ENCODE peak calls at places on chromosomes 5 and 9, in five cellular contexts. S is body of pancreas; B is Karpas-422; Y is vagina; I is CD8-positive, alpha-beta T cell. G is an unnamed sample.
A peak's percentile ranks its signal among the peaks of the same experiment; 100 is the strongest.

GRCh38 chr5:78889759-78890158 is 95.4 kb downstream of the ARSB start:
- DNase-seq in S (no peak), B (no peak), Y (no peak), I (no peak), G (no peak)

GRCh38 chr5:130282044-130282443 is 377.8 kb downstream of the CHSY3 start:
- DNase-seq in S (no peak), B (no peak), Y (no peak), I (no peak), G (no peak)

GRCh38 chr5:165497707-165498106 is 1992.3 kb downstream of the MAT2B start:
- DNase-seq in S (no peak), B (peak; percentile 57), Y (no peak), I (no peak), G (no peak)

GRCh38 chr9:94948567-94949235 is 222.2 kb downstream of the AOPEP start:
- DNase-seq in S (no peak), B (no peak), Y (no peak), I (no peak), G (no peak)

GRCh38 chr9:1102010-1102712 is 52.0 kb downstream of the DMRT2 start:
- DNase-seq in S (no peak), B (peak; percentile 44), Y (no peak), I (no peak), G (no peak)

GRCh38 chr9:133188006-133188842 is 20.8 kb downstream of the OBP2B start:
- DNase-seq in S (no peak), B (peak; percentile 77), Y (no peak), I (no peak), G (no peak)

GRCh38 chr5:54516051-54516645 is 1.4 kb upstream of the SNX18 start:
- DNase-seq in S (no peak), B (no peak), Y (no peak), I (no peak), G (no peak)

GRCh38 chr5:125199968-125200841 is 453.8 kb upstream of the ZNF608 start:
- DNase-seq in S (peak; percentile 17), B (no peak), Y (no peak), I (no peak), G (peak; percentile 29)

GRCh38 chr5:8857051-8857450 is 688.8 kb downstream of the SEMA5A start:
- DNase-seq in S (no peak), B (no peak), Y (no peak), I (no peak), G (no peak)

GRCh38 chr5:71937906-71938698 is 169.2 kb upstream of the MAP1B start:
- DNase-seq in S (no peak), B (no peak), Y (no peak), I (no peak), G (no peak)

DNA sequence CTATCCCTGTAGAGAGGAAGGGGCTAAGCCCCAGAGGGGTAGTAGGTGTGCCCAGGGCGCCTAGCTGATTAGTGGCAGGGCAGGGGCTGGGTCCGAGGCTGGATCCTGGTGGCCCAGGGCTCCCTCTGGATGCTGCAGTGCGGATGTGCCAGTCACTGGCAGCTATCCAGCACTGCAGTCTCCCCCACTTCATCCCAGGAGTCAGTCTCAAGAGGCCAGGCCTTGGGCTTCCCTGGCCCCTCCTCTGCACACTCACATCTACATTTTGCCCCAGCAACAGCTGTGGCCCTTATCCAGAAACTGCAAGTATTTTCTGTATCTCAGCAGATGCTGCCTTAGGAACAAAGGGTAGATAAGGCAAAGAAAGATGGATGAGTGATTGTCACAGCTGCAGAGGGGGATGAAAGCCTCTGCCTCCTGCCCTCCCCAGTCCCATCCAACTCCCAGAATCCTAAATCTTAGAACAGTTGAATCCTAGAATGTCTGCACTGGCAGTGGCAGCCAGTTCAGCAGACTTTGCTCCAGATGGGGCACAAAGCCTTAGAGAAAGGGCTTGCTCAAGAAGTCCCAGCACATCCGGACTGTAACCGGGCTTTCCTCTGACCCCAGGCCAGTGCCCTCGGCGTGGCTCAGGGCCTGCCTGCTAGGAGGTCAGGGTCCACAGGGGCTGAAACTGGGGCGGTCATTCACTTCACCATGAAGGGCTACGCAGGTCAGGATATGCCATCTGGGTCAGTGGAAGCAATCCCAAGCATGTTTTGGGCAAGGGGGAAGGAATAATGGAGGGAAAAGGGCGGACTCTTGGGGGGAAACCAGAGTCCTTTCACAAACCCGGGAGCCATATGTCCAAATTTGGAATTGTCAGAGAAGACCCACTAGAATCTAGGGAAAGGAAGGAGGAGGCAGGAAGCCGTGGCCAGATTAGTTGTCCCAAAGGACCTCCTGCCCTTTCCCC is 1.5 kb downstream of the ANXA6 start:
- DNase-seq in S (peak; percentile 35), B (no peak), Y (no peak), I (no peak), G (no peak)
- H3K27ac ChIP-seq in S (peak overlapping the region; percentile 59), B (peak overlapping the region; percentile 95), Y (peak overlapping the region; percentile 90), I (peak overlapping the region; percentile 68), G (peak overlapping the region; percentile 94)

GRCh38 chr5:73913971-73914370 is 288.0 kb downstream of the ARHGEF28 start:
- DNase-seq in S (no peak), B (no peak), Y (no peak), I (no peak), G (no peak)
- H3K4me1 ChIP-seq in S (peaks cover 19% of the 10 kb centered on the region), B (no peaks in the 10 kb centered on the region), Y (peaks cover 7% of the 10 kb centered on the region), I (no peaks in the 10 kb centered on the region), G (peaks cover 18% of the 10 kb centered on the region)

DNA sequence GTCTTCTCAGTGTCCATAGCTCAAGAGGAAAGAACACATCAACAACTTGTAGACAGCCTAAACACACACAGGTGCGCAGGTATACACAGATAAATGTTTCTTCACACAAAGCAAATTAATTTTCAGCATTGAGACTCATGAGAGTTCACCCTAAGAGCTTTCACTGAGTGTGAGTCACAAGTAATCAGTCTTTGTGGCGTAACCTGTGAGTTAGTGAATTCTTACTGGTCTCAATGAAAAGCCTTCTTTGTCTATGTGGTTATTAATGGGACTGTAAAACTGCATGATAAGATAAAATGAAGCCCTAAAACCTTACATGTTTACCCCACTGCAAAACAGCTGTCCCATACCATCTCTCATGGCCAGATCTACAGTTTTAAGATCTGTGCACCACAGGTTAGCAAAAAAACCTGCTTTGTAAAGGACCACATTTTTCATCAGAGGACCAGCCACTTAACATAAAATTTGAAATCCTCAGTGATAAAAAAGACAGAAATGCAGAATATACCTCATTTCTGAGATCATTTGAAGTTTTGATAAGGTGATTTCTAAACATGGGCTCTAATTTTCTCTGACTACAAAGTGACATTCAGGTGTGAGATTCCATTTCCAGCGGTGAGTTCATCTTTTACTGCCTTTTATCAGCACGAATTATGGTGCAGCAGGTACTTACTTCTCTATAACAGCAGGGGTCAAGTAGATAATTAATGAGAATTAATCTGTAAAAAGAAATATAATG is 335.8 kb upstream of the PIK3R1 start:
- DNase-seq in S (no peak), B (no peak), Y (no peak), I (no peak), G (no peak)
- H3K27ac ChIP-seq in S (peak overlapping the region; percentile 30), B (no peak overlapping the region), Y (peak overlapping the region; percentile 43), I (no peak overlapping the region), G (no peak overlapping the region)

DNA sequence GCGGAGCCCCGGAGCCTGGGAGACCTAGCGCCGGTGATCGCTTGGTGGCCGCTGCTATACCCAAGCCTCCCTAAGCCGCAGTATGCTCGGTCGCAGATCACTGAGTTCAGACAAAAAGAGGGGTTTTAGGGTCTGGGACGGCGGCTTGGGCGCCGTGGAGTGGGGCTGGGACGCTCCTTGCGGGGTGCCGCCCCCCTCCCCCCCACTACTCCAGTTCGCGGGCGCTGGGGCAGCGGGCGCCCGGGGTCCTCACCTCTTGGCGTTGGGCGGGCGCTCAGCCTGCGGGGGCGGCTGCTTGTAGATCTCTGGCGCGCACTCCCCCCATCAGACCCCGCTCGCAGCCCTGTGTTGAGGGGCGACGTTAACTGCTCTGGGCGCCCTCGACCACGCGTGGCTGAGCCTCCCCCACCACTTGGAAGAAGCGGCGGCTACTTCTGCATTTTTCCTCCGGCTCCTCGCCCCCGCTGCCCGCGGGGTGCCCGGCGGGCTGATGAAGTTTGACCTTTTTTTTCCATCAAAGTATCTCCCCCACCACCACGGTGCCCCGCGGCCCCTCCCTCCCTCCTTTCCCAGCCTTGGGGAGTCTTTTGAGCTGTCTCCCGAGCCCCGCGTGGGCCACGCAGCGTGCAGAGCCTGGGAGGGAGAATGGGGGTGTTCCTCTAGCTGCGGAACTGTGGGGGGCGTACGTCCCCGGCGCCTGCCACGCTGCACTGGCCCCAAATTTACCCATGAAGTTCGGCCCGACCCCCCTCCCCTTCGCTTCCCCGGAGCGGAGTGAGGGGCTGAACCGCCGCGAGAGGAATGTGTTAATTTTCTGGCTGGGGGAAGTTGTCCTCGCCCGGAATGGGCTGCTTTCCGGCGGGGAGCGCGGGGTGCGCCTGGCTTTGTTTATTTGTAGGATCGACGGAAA is 1.2 kb downstream of the CXXC5 start:
- DNase-seq in S (peak; percentile 35), B (peak; percentile 57), Y (no peak), I (no peak), G (no peak)
- H3K4me1 ChIP-seq in S (peaks cover 57% of the 10 kb centered on the region), B (peaks cover 48% of the 10 kb centered on the region), Y (peaks cover 70% of the 10 kb centered on the region), I (peaks cover 71% of the 10 kb centered on the region), G (peaks cover 55% of the 10 kb centered on the region)

DNA sequence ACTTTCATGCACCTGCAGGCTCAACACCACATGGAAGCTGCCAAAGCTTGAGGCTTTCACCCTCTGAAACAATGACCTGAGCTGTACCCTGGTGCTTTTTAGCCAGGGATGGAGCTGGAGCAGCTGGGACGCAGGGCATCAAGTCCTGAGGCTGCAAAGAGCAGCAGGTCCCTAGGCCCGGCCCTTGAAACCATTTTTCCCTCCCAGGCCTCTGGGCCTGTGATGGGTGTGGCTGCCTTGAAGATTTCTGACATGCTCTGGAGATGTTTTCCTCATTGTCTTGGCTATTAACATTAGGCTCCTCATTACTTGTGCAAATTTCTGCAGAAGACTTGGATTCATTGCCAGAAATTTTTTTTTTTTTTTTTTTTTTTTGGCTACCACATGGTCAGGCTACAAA is 30.3 kb upstream of the GHR start:
- DNase-seq in S (no peak), B (no peak), Y (no peak), I (no peak), G (no peak)
- H3K27ac ChIP-seq in S (no peak overlapping the region), B (no peak overlapping the region), Y (no peak overlapping the region), I (no peak overlapping the region), G (no peak overlapping the region)

GRCh38 chr5:143355710-143356109 is 47.8 kb downstream of the NR3C1 start:
- DNase-seq in S (peak; percentile 78), B (no peak), Y (no peak), I (peak; percentile 63), G (peak; percentile 67)

GRCh38 chr5:143362828-143363227 is 40.7 kb downstream of the NR3C1 start:
- DNase-seq in S (no peak), B (no peak), Y (no peak), I (no peak), G (no peak)

GRCh38 chr5:143356855-143357254 is 46.6 kb downstream of the NR3C1 start:
- DNase-seq in S (no peak), B (no peak), Y (no peak), I (no peak), G (no peak)

GRCh38 chr5:143361438-143361837 is 42.0 kb downstream of the NR3C1 start:
- DNase-seq in S (no peak), B (no peak), Y (no peak), I (no peak), G (no peak)

GRCh38 chr5:143359869-143360268 is 43.6 kb downstream of the NR3C1 start:
- DNase-seq in S (no peak), B (no peak), Y (no peak), I (no peak), G (no peak)
- H3K4me1 ChIP-seq in S (peaks cover 30% of the 10 kb centered on the region), B (peaks cover 93% of the 10 kb centered on the region), Y (peaks cover 28% of the 10 kb centered on the region), I (peaks cover 55% of the 10 kb centered on the region), G (peaks cover 27% of the 10 kb centered on the region)

GRCh38 chr5:143213851-143214363 is 189.6 kb downstream of the NR3C1 start:
- DNase-seq in S (no peak), B (no peak), Y (no peak), I (no peak), G (no peak)
- H3K27ac ChIP-seq in S (no peak overlapping the region), B (peak overlapping the region; percentile 99), Y (no peak overlapping the region), I (no peak overlapping the region), G (peak overlapping the region; percentile 18)

GRCh38 chr5:148075529-148075928 is 11.7 kb downstream of the SPINK5 start:
- DNase-seq in S (no peak), B (no peak), Y (no peak), I (no peak), G (no peak)
- H3K4me1 ChIP-seq in S (no peaks in the 10 kb centered on the region), B (no peaks in the 10 kb centered on the region), Y (no peaks in the 10 kb centered on the region), I (no peaks in the 10 kb centered on the region), G (no peaks in the 10 kb centered on the region)

G was measured in stomach.